ENCODE peak calls at places on chromosomes 7 and 10, in eight cellular contexts. L is HCT116, D is neuronal stem cell, W is fibroblast of lung, X is neural progenitor cell, N is GM23248, O is PC-3, R is endodermal cell. T is an unnamed sample.

GRCh38 chr10:113947138-113948011 is 92.9 kb downstream of the NHLRC2 start:
- DNase-seq in L (no peak), D (no peak), W (peak), X (no peak), N (no peak), O (peak), R (no peak), T (peak)

GRCh38 chr7:150668472-150668911 is 17.0 kb upstream of the GIMAP2 start:
- DNase-seq in L (no peak), D (no peak), W (no peak), X (no peak), N (no peak), O (no peak), R (no peak), T (no peak)

GRCh38 chr7:66669088-66669487 is 40.4 kb downstream of the KCTD7 start:
- DNase-seq in L (no peak), D (no peak), W (no peak), X (no peak), N (no peak), O (no peak), R (no peak), T (no peak)

GRCh38 chr7:39888171-39888853 is 61.7 kb upstream of the CDK13 start:
- DNase-seq in L (no peak), D (no peak), W (no peak), X (no peak), N (no peak), O (no peak), R (no peak), T (no peak)

GRCh38 chr10:84214612-84215235 is 10.6 kb downstream of the LRIT2 start:
- DNase-seq in L (peak), D (no peak), W (no peak), X (peak), N (peak), O (peak), R (peak), T (peak)

GRCh38 chr7:28686418-28686800 is 271.7 kb downstream of the TRIL start:
- DNase-seq in L (no peak), D (peak), W (peak), X (peak), N (peak), O (peak), R (peak), T (no peak)

GRCh38 chr7:90723866-90724265 is 127.7 kb downstream of the CDK14 start:
- DNase-seq in L (no peak), D (no peak), W (no peak), X (no peak), N (no peak), O (no peak), R (no peak), T (no peak)

GRCh38 chr7:37198906-37199485 is 249.7 kb downstream of the ELMO1 start:
- DNase-seq in L (peak), D (peak), W (peak), X (peak), N (peak), O (peak), R (peak), T (peak)

GRCh38 chr7:128119036-128119435 is 87.8 kb upstream of the LRRC4 start:
- DNase-seq in L (no peak), D (no peak), W (no peak), X (no peak), N (no peak), O (no peak), R (no peak), T (no peak)

DNA sequence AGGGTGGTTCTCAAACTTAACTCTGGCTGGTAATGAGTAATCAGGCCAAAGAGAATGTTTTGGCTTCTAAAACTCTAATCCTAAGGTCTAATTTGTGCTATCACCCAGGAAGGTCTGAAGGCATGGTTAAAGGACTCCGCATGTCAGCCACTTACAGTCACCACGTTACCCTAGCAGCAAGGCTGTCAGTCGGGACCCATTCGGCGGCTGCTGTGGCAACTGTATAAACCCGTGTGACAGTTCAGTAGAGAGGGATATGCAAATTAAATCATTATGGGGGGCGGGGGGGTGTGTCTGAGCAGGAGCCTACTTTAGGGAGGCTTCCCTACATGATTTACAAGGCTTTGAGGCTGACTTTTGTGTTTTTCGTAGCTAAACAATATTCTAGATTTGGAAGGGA is 284.5 kb downstream of the USP6NL start:
- DNase-seq in L (no peak), D (no peak), W (no peak), X (no peak), N (no peak), O (no peak), R (no peak), T (no peak)
- H3K9ac ChIP-seq in L (no peak), D (no peak), W (no peak), X (no peak), N (no peak), O (no peak), R (no peak), T (no peak)

DNA sequence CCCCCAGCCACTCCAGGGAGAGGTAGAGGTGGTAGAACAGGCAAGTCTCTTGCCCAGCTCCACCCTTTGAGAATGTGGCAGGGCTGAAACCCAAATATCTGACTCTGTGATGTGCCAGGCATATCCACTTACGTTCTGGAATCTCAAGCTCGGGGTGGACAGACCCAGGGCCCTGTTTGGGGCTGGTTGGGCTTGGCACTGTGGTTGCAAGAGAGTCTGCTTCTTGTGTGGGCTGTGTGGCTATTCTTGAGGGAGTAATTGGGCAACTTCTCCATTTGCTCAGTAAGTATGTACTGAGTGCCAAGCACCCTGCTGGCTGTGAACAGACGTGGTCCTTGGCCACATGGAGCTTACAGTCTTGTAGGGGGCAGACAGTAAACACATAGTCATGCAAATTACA is 4.7 kb downstream of the UBTD1 start:
- DNase-seq in L (no peak), D (no peak), W (no peak), X (no peak), N (no peak), O (no peak), R (no peak), T (no peak)
- H3K27ac ChIP-seq in L (no peak), D (no peak), W (no peak), X (no peak), N (no peak), O (no peak), R (no peak), T (no peak)

DNA sequence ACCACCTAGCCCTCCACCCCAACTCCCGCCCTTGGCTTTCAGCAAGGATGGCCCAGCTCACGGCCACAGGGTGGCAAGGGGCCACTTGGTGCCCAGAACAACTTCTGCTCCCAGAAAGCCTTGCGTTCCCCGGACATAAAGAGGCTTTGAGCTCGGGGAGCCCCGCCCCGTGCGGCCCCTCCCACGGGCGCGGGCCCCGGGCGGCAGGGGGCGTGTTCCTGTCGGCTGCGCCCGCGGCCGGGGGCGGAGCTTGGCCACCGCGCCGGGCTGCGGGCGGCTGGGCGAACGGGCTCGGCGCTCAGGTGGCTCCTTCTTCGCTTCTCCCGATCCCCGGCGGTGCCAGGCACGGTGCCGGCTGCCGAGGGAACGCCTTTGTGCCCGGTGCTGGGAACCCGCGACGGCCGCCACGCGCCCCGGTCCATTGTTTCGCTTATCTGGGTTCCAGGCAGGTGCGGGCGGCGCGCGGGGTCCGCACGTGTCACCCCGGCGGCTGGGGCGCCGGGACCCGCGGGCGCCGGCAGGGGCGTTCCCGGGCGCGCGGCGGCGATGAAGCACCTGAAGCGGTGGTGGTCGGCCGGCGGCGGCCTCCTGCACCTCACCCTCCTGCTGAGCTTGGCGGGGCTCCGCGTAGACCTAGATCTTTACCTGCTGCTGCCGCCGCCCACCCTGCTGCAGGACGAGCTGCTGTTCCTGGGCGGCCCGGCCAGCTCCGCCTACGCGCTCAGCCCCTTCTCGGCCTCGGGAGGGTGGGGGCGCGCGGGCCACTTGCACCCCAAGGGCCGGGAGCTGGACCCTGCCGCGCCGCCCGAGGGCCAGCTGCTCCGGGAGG is at the start of gene NFE2L3:
- DNase-seq in L (peak), D (peak), W (peak), X (peak), N (peak), O (peak), R (peak), T (peak)
- H3K9ac ChIP-seq in L (peak), D (peak), W (no peak), X (no peak), N (no peak), O (peak), R (peak), T (peak)

DNA sequence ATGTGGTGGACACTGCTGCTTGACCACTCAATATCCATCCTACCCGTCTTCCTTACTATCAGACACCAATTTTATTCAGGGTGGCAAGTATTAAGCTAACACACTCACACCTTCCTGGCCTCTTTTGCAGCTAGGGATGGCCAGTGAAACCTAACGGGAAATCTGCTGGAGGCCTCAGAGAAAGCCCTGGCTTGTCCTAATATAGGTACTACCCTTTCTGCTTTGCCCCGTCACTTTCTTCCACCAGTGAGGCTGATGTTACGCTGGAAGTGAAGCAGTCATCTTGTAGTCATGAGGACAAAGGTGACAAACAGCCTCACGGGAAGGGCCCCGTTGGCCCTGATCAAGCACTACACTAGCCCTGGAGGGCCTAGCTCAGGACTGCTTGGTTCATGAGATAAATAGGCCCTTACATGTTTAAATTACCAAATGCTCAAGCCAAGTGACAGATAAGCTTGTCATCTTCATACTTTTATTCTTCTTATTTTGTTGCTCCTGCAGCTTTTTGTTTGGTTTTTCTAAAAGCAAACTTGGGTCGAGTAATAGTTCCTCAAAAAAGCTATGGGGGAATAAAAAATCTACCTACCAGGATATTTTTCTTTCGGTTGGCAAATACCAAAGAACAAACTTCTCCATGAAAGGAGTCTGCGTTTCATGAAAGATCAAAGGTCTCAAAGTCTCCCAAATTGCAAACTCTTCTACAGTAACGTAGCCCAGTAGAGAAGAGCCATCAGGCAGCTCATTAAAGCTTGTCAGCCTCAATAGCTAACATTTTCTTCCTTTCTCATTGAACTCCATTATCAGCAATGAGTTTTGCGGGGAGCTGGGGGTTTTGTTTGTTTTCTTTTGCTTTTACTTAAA is 17.5 kb downstream of the CREB3L2 start:
- DNase-seq in L (no peak), D (no peak), W (no peak), X (no peak), N (no peak), O (no peak), R (no peak), T (no peak)
- H3K27ac ChIP-seq in L (no peak), D (no peak), W (peak), X (no peak), N (peak), O (no peak), R (peak), T (no peak)

DNA sequence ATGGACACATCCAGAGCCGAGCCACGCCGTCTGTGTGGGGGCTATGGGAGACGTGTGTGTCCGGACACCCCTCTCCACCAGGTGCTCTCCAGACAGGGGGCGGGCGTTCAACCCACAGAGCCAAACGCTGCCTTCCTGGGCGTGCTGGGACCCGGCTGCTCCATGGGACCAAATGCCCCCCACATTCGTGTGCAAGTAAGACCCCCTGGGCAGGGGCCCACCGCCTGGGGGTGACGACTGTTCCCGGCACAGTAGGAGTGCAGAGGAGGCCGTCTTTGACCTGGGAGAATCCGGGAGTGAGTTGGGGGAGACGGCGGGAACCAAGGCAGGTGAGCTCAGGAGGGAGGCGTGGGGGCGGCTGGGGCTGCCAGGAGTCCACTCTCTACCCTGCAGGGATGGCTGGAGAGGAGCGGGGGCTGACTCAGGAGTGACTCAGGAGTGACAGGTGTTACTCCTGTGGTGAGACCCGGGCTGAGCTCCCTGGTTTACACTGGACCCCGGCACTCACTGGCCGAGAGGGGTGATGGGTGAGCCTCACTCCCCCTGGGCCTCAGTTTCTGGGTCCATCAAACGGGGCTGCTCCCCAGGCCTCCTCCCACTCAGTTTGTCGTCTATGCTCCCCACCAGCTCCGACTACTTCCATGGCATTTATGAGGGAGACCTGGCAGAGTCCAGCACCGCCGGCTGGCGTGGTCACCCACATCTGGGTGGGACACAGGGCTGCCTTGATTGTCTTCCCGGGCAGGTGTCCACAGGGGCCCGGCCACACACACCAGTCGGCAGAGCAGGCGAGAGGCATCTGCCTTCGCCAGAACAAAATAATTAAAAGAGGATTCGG is 95.0 kb downstream of the MICALL2 start:
- DNase-seq in L (no peak), D (no peak), W (no peak), X (no peak), N (no peak), O (peak), R (no peak), T (no peak)
- H3K9ac ChIP-seq in L (no peak), D (no peak), W (no peak), X (no peak), N (no peak), O (no peak), R (no peak), T (no peak)

GRCh38 chr7:137925754-137926153 is 76.1 kb downstream of the CREB3L2 start:
- DNase-seq in L (no peak), D (no peak), W (no peak), X (no peak), N (no peak), O (no peak), R (no peak), T (no peak)

GRCh38 chr7:137928626-137929025 is 73.3 kb downstream of the CREB3L2 start:
- DNase-seq in L (no peak), D (no peak), W (no peak), X (no peak), N (no peak), O (no peak), R (no peak), T (no peak)

GRCh38 chr7:137925091-137925490 is 76.8 kb downstream of the CREB3L2 start:
- DNase-seq in L (no peak), D (no peak), W (no peak), X (no peak), N (peak), O (no peak), R (no peak), T (no peak)

GRCh38 chr7:137930616-137931015 is 71.3 kb downstream of the CREB3L2 start:
- DNase-seq in L (no peak), D (no peak), W (peak), X (no peak), N (peak), O (peak), R (no peak), T (no peak)

DNA sequence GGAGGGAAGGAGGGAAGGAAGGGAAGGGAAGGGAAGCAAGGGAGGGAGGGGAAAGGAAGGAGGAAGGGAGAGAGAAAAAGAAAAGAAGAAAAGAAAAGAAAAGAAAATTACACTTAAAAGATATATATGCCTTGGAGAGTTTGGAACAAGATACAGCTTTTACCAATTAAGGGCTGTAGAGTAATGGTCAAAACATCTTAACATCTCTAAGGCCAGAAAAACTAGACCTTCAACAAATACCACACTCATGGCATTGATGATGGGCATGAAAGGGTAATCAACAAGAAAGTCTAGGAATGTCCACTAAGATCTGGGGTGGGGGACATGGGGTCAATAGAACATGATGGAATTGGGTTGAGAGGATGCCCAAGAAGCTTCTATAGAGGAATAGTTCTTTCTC is 74.5 kb downstream of the CREB3L2 start:
- DNase-seq in L (no peak), D (no peak), W (no peak), X (no peak), N (no peak), O (no peak), R (no peak), T (no peak)
- H3K27ac ChIP-seq in L (no peak), D (no peak), W (no peak), X (no peak), N (peak), O (no peak), R (no peak), T (no peak)

T was measured in colonic mucosa.